ENCODE peak calls at places on chromosome 11, in eight cellular contexts. One of them, this sample, is unnamed.

GRCh38 chr11:77090373-77091111 is 12.1 kb upstream of the OMP start:
- DNase-seq in astrocyte of the spinal cord: no peak
- DNase-seq in ascending aorta: no peak
- DNase-seq in choroid plexus epithelial cell: no peak
- DNase-seq in fibroblast of the aortic adventitia: no peak
- DNase-seq in WERI-Rb-1: no peak
- DNase-seq in adrenal gland: no peak
- DNase-seq in coronary artery: no peak
- DNase-seq in this sample: no peak

GRCh38 chr11:119567667-119568582 is 145.0 kb upstream of the THY1 start:
- DNase-seq in astrocyte of the spinal cord: peak; percentile 70
- DNase-seq in choroid plexus epithelial cell: peak; percentile 52
- DNase-seq in WERI-Rb-1: no peak
- DNase-seq in ascending aorta: no peak
- DNase-seq in coronary artery: no peak
- DNase-seq in fibroblast of the aortic adventitia: peak; percentile 94
- DNase-seq in adrenal gland: peak; percentile 27
- DNase-seq in this sample: peak; percentile 79

GRCh38 chr11:62497132-62497915 is 49.3 kb downstream of the AHNAK start:
- DNase-seq in coronary artery: no peak
- DNase-seq in ascending aorta: no peak
- DNase-seq in astrocyte of the spinal cord: peak; percentile 52
- DNase-seq in WERI-Rb-1: peak; percentile 31
- DNase-seq in fibroblast of the aortic adventitia: peak; percentile 67
- DNase-seq in adrenal gland: no peak
- DNase-seq in choroid plexus epithelial cell: peak; percentile 74
- DNase-seq in this sample: peak; percentile 79

GRCh38 chr11:47980093-47980906 is at the start of gene PTPRJ:
- DNase-seq in ascending aorta: no peak
- DNase-seq in fibroblast of the aortic adventitia: peak; percentile 37
- DNase-seq in choroid plexus epithelial cell: peak; percentile 60
- DNase-seq in adrenal gland: peak; percentile 35
- DNase-seq in astrocyte of the spinal cord: peak; percentile 64
- DNase-seq in WERI-Rb-1: peak; percentile 36
- DNase-seq in coronary artery: no peak
- DNase-seq in this sample: peak; percentile 48

GRCh38 chr11:94537051-94537600 is 6.6 kb upstream of the FUT4 start:
- DNase-seq in WERI-Rb-1: no peak
- DNase-seq in ascending aorta: no peak
- DNase-seq in adrenal gland: no peak
- DNase-seq in choroid plexus epithelial cell: peak; percentile 73
- DNase-seq in coronary artery: no peak
- DNase-seq in astrocyte of the spinal cord: peak; percentile 68
- DNase-seq in fibroblast of the aortic adventitia: peak; percentile 86
- DNase-seq in this sample: peak; percentile 64

GRCh38 chr11:93668171-93668570 is 6.7 kb downstream of the CEP295 start:
- DNase-seq in astrocyte of the spinal cord: peak; percentile 72
- DNase-seq in coronary artery: no peak
- DNase-seq in ascending aorta: no peak
- DNase-seq in adrenal gland: no peak
- DNase-seq in fibroblast of the aortic adventitia: peak; percentile 16
- DNase-seq in WERI-Rb-1: no peak
- DNase-seq in choroid plexus epithelial cell: no peak
- DNase-seq in this sample: no peak

GRCh38 chr11:109731451-109731850 is 309.5 kb downstream of the C11orf87 start:
- DNase-seq in coronary artery: no peak
- DNase-seq in choroid plexus epithelial cell: peak; percentile 66
- DNase-seq in fibroblast of the aortic adventitia: no peak
- DNase-seq in astrocyte of the spinal cord: peak; percentile 29
- DNase-seq in ascending aorta: no peak
- DNase-seq in WERI-Rb-1: no peak
- DNase-seq in adrenal gland: no peak
- DNase-seq in this sample: no peak

GRCh38 chr11:69447786-69448185 is 33.7 kb upstream of the LINC01488 start:
- DNase-seq in ascending aorta: no peak
- DNase-seq in choroid plexus epithelial cell: no peak
- DNase-seq in WERI-Rb-1: no peak
- DNase-seq in astrocyte of the spinal cord: no peak
- DNase-seq in coronary artery: no peak
- DNase-seq in fibroblast of the aortic adventitia: no peak
- DNase-seq in adrenal gland: no peak
- DNase-seq in this sample: no peak

GRCh38 chr11:75434051-75434450 is 1.0 kb upstream of the KLHL35 start:
- DNase-seq in fibroblast of the aortic adventitia: no peak
- DNase-seq in adrenal gland: no peak
- DNase-seq in WERI-Rb-1: no peak
- DNase-seq in ascending aorta: no peak
- DNase-seq in astrocyte of the spinal cord: no peak
- DNase-seq in choroid plexus epithelial cell: no peak
- DNase-seq in coronary artery: no peak
- DNase-seq in this sample: no peak

GRCh38 chr11:60498399-60498798 is 5.8 kb downstream of the MS4A12 start:
- DNase-seq in adrenal gland: no peak
- DNase-seq in coronary artery: no peak
- DNase-seq in choroid plexus epithelial cell: no peak
- DNase-seq in fibroblast of the aortic adventitia: no peak
- DNase-seq in ascending aorta: no peak
- DNase-seq in astrocyte of the spinal cord: no peak
- DNase-seq in WERI-Rb-1: no peak
- DNase-seq in this sample: no peak

GRCh38 chr11:61999141-61999975 is 31.9 kb upstream of the FTH1 start:
- DNase-seq in WERI-Rb-1: no peak
- DNase-seq in choroid plexus epithelial cell: peak; percentile 52
- DNase-seq in adrenal gland: no peak
- DNase-seq in astrocyte of the spinal cord: no peak
- DNase-seq in fibroblast of the aortic adventitia: no peak
- DNase-seq in ascending aorta: no peak
- DNase-seq in coronary artery: no peak
- DNase-seq in this sample: peak; percentile 43

GRCh38 chr11:122656073-122656630 is 630 bp downstream of the UBASH3B start:
- DNase-seq in adrenal gland: peak; percentile 43
- DNase-seq in WERI-Rb-1: peak; percentile 16
- DNase-seq in ascending aorta: no peak
- DNase-seq in fibroblast of the aortic adventitia: no peak
- DNase-seq in astrocyte of the spinal cord: peak; percentile 75
- DNase-seq in coronary artery: peak; percentile 78
- DNase-seq in choroid plexus epithelial cell: peak; percentile 73
- DNase-seq in this sample: peak; percentile 56

GRCh38 chr11:128473631-128474030 is 113.7 kb downstream of the ETS1 start:
- DNase-seq in fibroblast of the aortic adventitia: no peak
- DNase-seq in astrocyte of the spinal cord: no peak
- DNase-seq in ascending aorta: no peak
- DNase-seq in WERI-Rb-1: no peak
- DNase-seq in choroid plexus epithelial cell: no peak
- DNase-seq in coronary artery: no peak
- DNase-seq in adrenal gland: no peak
- DNase-seq in this sample: no peak

GRCh38 chr11:122808494-122808893 is 29.8 kb upstream of the CRTAM start:
- DNase-seq in WERI-Rb-1: no peak
- DNase-seq in ascending aorta: no peak
- DNase-seq in adrenal gland: no peak
- DNase-seq in coronary artery: no peak
- DNase-seq in fibroblast of the aortic adventitia: peak; percentile 38
- DNase-seq in choroid plexus epithelial cell: peak; percentile 79
- DNase-seq in astrocyte of the spinal cord: peak; percentile 42
- DNase-seq in this sample: peak; percentile 81

GRCh38 chr11:72308226-72309073 is 64.5 kb upstream of the PHOX2A start:
- DNase-seq in adrenal gland: peak; percentile 79
- DNase-seq in coronary artery: no peak
- DNase-seq in fibroblast of the aortic adventitia: peak; percentile 90
- DNase-seq in astrocyte of the spinal cord: peak; percentile 91
- DNase-seq in WERI-Rb-1: peak; percentile 96
- DNase-seq in ascending aorta: no peak
- DNase-seq in choroid plexus epithelial cell: peak; percentile 89
- DNase-seq in this sample: peak; percentile 89

GRCh38 chr11:87972133-87972532 is 203.1 kb downstream of the RAB38 start:
- DNase-seq in choroid plexus epithelial cell: no peak
- DNase-seq in ascending aorta: no peak
- DNase-seq in adrenal gland: no peak
- DNase-seq in astrocyte of the spinal cord: no peak
- DNase-seq in fibroblast of the aortic adventitia: no peak
- DNase-seq in WERI-Rb-1: no peak
- DNase-seq in coronary artery: no peak
- DNase-seq in this sample: no peak

GRCh38 chr11:131888230-131888826 is 517.9 kb downstream of the NTM start:
- DNase-seq in choroid plexus epithelial cell: peak; percentile 92
- DNase-seq in WERI-Rb-1: no peak
- DNase-seq in adrenal gland: no peak
- DNase-seq in ascending aorta: no peak
- DNase-seq in fibroblast of the aortic adventitia: peak; percentile 93
- DNase-seq in astrocyte of the spinal cord: peak; percentile 92
- DNase-seq in coronary artery: no peak
- DNase-seq in this sample: peak; percentile 96

GRCh38 chr11:9461760-9462134 is 935 bp downstream of the ZNF143 start:
- DNase-seq in fibroblast of the aortic adventitia: peak; percentile 42
- DNase-seq in choroid plexus epithelial cell: peak; percentile 41
- DNase-seq in WERI-Rb-1: no peak
- DNase-seq in adrenal gland: no peak
- DNase-seq in coronary artery: no peak
- DNase-seq in astrocyte of the spinal cord: peak; percentile 53
- DNase-seq in ascending aorta: no peak
- DNase-seq in this sample: peak; percentile 37

GRCh38 chr11:110573411-110573810 is 138.8 kb downstream of the ARHGAP20 start:
- DNase-seq in astrocyte of the spinal cord: no peak
- DNase-seq in coronary artery: no peak
- DNase-seq in WERI-Rb-1: no peak
- DNase-seq in fibroblast of the aortic adventitia: no peak
- DNase-seq in adrenal gland: no peak
- DNase-seq in ascending aorta: no peak
- DNase-seq in choroid plexus epithelial cell: no peak
- DNase-seq in this sample: no peak

GRCh38 chr11:27716850-27717249 is 16.6 kb upstream of the BDNF start:
- DNase-seq in coronary artery: no peak
- DNase-seq in adrenal gland: no peak
- DNase-seq in WERI-Rb-1: no peak
- DNase-seq in astrocyte of the spinal cord: peak; percentile 62
- DNase-seq in ascending aorta: no peak
- DNase-seq in choroid plexus epithelial cell: peak; percentile 39
- DNase-seq in fibroblast of the aortic adventitia: peak; percentile 64
- DNase-seq in this sample: peak; percentile 25
- TF ChIP-seq CTCF in coronary artery: no peak
- TF ChIP-seq CTCF in adrenal gland: no peak
- TF ChIP-seq CTCF in WERI-Rb-1: no peak
- TF ChIP-seq CTCF in astrocyte of the spinal cord: peak; percentile 41
- TF ChIP-seq CTCF in ascending aorta: no peak
- TF ChIP-seq CTCF in choroid plexus epithelial cell: peak; percentile 37
- TF ChIP-seq CTCF in fibroblast of the aortic adventitia: peak; percentile 43
- TF ChIP-seq CTCF in this sample: no peak

GRCh38 chr11:5420993-5421392 is 918 bp upstream of the OR51Q1 start:
- DNase-seq in adrenal gland: no peak
- DNase-seq in WERI-Rb-1: peak; percentile 56
- DNase-seq in choroid plexus epithelial cell: no peak
- DNase-seq in astrocyte of the spinal cord: no peak
- DNase-seq in coronary artery: no peak
- DNase-seq in ascending aorta: no peak
- DNase-seq in fibroblast of the aortic adventitia: no peak
- DNase-seq in this sample: no peak
- TF ChIP-seq CTCF in adrenal gland: no peak
- TF ChIP-seq CTCF in WERI-Rb-1: peak; percentile 13
- TF ChIP-seq CTCF in choroid plexus epithelial cell: no peak
- TF ChIP-seq CTCF in astrocyte of the spinal cord: no peak
- TF ChIP-seq CTCF in coronary artery: no peak
- TF ChIP-seq CTCF in ascending aorta: no peak
- TF ChIP-seq CTCF in fibroblast of the aortic adventitia: no peak
- TF ChIP-seq CTCF in this sample: no peak

GRCh38 chr11:27555264-27555663 is 48.7 kb upstream of the LIN7C start:
- DNase-seq in astrocyte of the spinal cord: no peak
- DNase-seq in fibroblast of the aortic adventitia: no peak
- DNase-seq in choroid plexus epithelial cell: no peak
- DNase-seq in WERI-Rb-1: no peak
- DNase-seq in ascending aorta: no peak
- DNase-seq in coronary artery: no peak
- DNase-seq in adrenal gland: no peak
- DNase-seq in this sample: no peak

GRCh38 chr11:27558401-27558800 is 51.8 kb upstream of the LIN7C start:
- DNase-seq in astrocyte of the spinal cord: no peak
- DNase-seq in WERI-Rb-1: no peak
- DNase-seq in choroid plexus epithelial cell: peak; percentile 11
- DNase-seq in fibroblast of the aortic adventitia: no peak
- DNase-seq in ascending aorta: no peak
- DNase-seq in adrenal gland: no peak
- DNase-seq in coronary artery: no peak
- DNase-seq in this sample: peak; percentile 29

GRCh38 chr11:27553186-27553585 is 46.6 kb upstream of the LIN7C start:
- DNase-seq in astrocyte of the spinal cord: no peak
- DNase-seq in WERI-Rb-1: no peak
- DNase-seq in ascending aorta: no peak
- DNase-seq in coronary artery: no peak
- DNase-seq in choroid plexus epithelial cell: no peak
- DNase-seq in adrenal gland: no peak
- DNase-seq in fibroblast of the aortic adventitia: no peak
- DNase-seq in this sample: no peak

GRCh38 chr11:27552356-27552755 is 45.8 kb upstream of the LIN7C start:
- DNase-seq in ascending aorta: no peak
- DNase-seq in fibroblast of the aortic adventitia: no peak
- DNase-seq in WERI-Rb-1: peak; percentile 45
- DNase-seq in astrocyte of the spinal cord: no peak
- DNase-seq in coronary artery: no peak
- DNase-seq in adrenal gland: no peak
- DNase-seq in choroid plexus epithelial cell: no peak
- DNase-seq in this sample: no peak

DNA sequence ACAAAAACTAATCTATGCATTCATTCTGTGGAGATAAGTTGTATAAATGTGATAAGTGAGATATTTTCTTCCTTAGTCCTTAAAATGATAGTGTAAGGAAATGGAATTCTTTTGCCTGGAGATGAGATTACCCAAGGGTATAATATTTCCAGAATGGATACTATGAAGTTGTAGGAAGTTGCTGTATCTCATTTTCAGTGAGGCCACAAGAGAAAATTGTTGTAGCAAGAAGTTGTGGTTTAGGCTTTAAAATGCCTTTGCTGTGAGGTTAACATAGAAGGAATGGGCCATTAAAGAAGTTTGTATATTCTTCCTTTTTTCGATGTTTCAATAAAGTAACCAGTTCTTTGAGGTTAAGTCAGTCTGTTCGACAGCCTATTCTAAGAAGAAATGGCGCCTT is 50.7 kb upstream of the LIN7C start:
- DNase-seq in choroid plexus epithelial cell: peak; percentile 20
- DNase-seq in WERI-Rb-1: no peak
- DNase-seq in ascending aorta: no peak
- DNase-seq in adrenal gland: no peak
- DNase-seq in astrocyte of the spinal cord: peak; percentile 32
- DNase-seq in coronary artery: no peak
- DNase-seq in fibroblast of the aortic adventitia: no peak
- DNase-seq in this sample: peak; percentile 7
- TF ChIP-seq CTCF in choroid plexus epithelial cell: no peak
- TF ChIP-seq CTCF in WERI-Rb-1: no peak
- TF ChIP-seq CTCF in ascending aorta: no peak
- TF ChIP-seq CTCF in adrenal gland: no peak
- TF ChIP-seq CTCF in astrocyte of the spinal cord: no peak
- TF ChIP-seq CTCF in coronary artery: no peak
- TF ChIP-seq CTCF in fibroblast of the aortic adventitia: no peak
- TF ChIP-seq CTCF in this sample: no peak

DNA sequence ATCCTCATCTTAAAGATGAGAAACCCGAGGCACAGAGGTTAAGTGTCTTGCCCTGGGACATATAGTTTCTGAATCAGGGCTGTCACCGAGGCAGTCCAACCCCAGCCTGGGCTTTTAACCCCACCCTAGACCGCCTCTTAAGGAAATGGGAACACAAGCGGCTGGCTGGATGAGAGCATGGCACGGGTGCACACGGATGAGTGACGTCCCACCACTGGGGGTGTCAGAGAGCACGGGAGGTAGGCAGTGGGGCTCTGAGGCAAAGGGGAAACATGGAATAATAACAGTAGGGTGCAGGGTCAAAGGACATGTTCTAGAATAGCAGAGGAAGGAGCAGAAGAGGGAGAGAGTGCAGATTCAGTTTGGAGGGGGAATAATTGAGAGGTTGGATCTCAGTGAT is 22.3 kb downstream of the PPFIBP2 start:
- DNase-seq in ascending aorta: no peak
- DNase-seq in fibroblast of the aortic adventitia: no peak
- DNase-seq in coronary artery: no peak
- DNase-seq in choroid plexus epithelial cell: no peak
- DNase-seq in WERI-Rb-1: no peak
- DNase-seq in adrenal gland: no peak
- DNase-seq in astrocyte of the spinal cord: no peak
- DNase-seq in this sample: no peak
- TF ChIP-seq CTCF in ascending aorta: no peak
- TF ChIP-seq CTCF in fibroblast of the aortic adventitia: no peak
- TF ChIP-seq CTCF in coronary artery: no peak
- TF ChIP-seq CTCF in choroid plexus epithelial cell: peak; percentile 18
- TF ChIP-seq CTCF in WERI-Rb-1: peak; percentile 62
- TF ChIP-seq CTCF in adrenal gland: no peak
- TF ChIP-seq CTCF in astrocyte of the spinal cord: no peak
- TF ChIP-seq CTCF in this sample: no peak

This sample was measured in fibroblast of pulmonary artery.